ENCODE peak calls at places on chromosomes 12 and 14, in six cellular contexts. B is stimulated activated CD4-positive, alpha-beta T cell treated with anti-CD3 and anti-CD28 coated beads, Interleukin-12 subunit alpha, Interleukin-12 subunit beta, amount 100 ng/mL, for 48 hours; A is NCI-H2081; Y is AG08395; D is IMR-90; S is HFF-Myc. O is an unnamed sample.

GRCh38 chr12:3295648-3296408 is 195.2 kb upstream of the PRMT8 start:
- DNase-seq in D (peak), S (peak), A (no peak), Y (peak), B (no peak), O (no peak)

GRCh38 chr12:120759591-120760348 is 34.1 kb downstream of the ACADS start:
- DNase-seq in B (no peak), S (no peak), Y (no peak), D (no peak), A (peak), O (no peak)

GRCh38 chr12:92164712-92165111 is 19.1 kb upstream of the BTG1 start:
- DNase-seq in D (no peak), B (no peak), Y (no peak), A (no peak), S (no peak), O (no peak)

GRCh38 chr12:5537771-5538170 is 105.9 kb downstream of the NTF3 start:
- DNase-seq in S (no peak), D (no peak), Y (no peak), B (no peak), A (no peak), O (no peak)

GRCh38 chr14:103104654-103105511 is 10.4 kb downstream of the EXOC3L4 start:
- DNase-seq in A (peak), D (peak), B (peak), Y (peak), S (no peak), O (peak)

GRCh38 chr12:1644523-1645438 is 15.8 kb downstream of the WNT5B start:
- DNase-seq in S (peak), B (no peak), A (peak), D (peak), Y (peak), O (no peak)

GRCh38 chr12:122687091-122687490 is 16.1 kb downstream of the HCAR2 start:
- DNase-seq in B (no peak), A (no peak), D (peak), Y (no peak), S (no peak), O (peak)

GRCh38 chr12:12734561-12735071 is 17.4 kb downstream of the CDKN1B start:
- DNase-seq in B (no peak), S (no peak), A (no peak), Y (no peak), D (peak), O (no peak)

GRCh38 chr14:36028218-36028617 is 148.3 kb downstream of the PTCSC3 start:
- DNase-seq in B (no peak), Y (no peak), A (no peak), D (no peak), S (no peak), O (no peak)

GRCh38 chr12:6345319-6346071 is 3.6 kb upstream of the TNFRSF1A start:
- DNase-seq in S (no peak), A (no peak), B (no peak), Y (peak), D (peak), O (peak)

GRCh38 chr12:85575115-85576096 is 260.8 kb downstream of the RASSF9 start:
- DNase-seq in A (peak), S (peak), Y (peak), B (no peak), D (peak), O (peak)

GRCh38 chr12:106903241-106903950 is 52.3 kb upstream of the TMEM263 start:
- DNase-seq in Y (peak), S (no peak), B (peak), A (peak), D (peak), O (peak)

GRCh38 chr14:33796356-33796755 is 154.5 kb downstream of the EGLN3 start:
- DNase-seq in S (no peak), A (no peak), B (no peak), D (no peak), Y (peak), O (peak)

GRCh38 chr14:59101441-59101840 is 87.0 kb upstream of the DAAM1 start:
- DNase-seq in S (no peak), A (no peak), B (no peak), Y (peak), D (peak), O (no peak)

GRCh38 chr12:5718680-5719079 is 226.4 kb downstream of the ANO2 start:
- DNase-seq in Y (no peak), A (no peak), S (no peak), D (no peak), B (no peak), O (no peak)